ENCODE peak calls at places on chromosomes 13 and 19, in five cellular contexts. N is spleen, U is GM23338, R is H1, L is transverse colon. I is an unnamed sample.

GRCh38 chr19:33304760-33305647 is 2.7 kb upstream of the CEBPA start:
- DNase-seq in N (no peak), U (no peak), R (no peak), L (peak), I (peak)

GRCh38 chr19:18223860-18224524 is 2.2 kb downstream of the PDE4C start:
- DNase-seq in N (peak), U (peak), R (no peak), L (peak), I (peak)

GRCh38 chr13:65825039-65825438 is 1405.1 kb downstream of the PCDH9 start:
- DNase-seq in N (no peak), U (no peak), R (no peak), L (no peak), I (no peak)

GRCh38 chr13:109274188-109274821 is 512.1 kb downstream of the IRS2 start:
- DNase-seq in N (no peak), U (peak), R (peak), L (no peak), I (no peak)

GRCh38 chr13:77429320-77430142 is 102.6 kb upstream of the MYCBP2 start:
- DNase-seq in N (no peak), U (no peak), R (no peak), L (no peak), I (no peak)

GRCh38 chr13:80704369-80704768 is 363.4 kb upstream of the SPRY2 start:
- DNase-seq in N (peak), U (no peak), R (no peak), L (no peak), I (no peak)

GRCh38 chr13:77143325-77143907 is 116.5 kb upstream of the FBXL3 start:
- DNase-seq in N (no peak), U (no peak), R (no peak), L (no peak), I (no peak)

GRCh38 chr13:103187621-103188020 is 121.4 kb upstream of the SLC10A2 start:
- DNase-seq in N (no peak), U (no peak), R (no peak), L (no peak), I (no peak)

GRCh38 chr19:3573858-3574637 is 1.3 kb downstream of the HMG20B start:
- DNase-seq in N (peak), U (peak), R (peak), L (peak), I (peak)

GRCh38 chr19:40322271-40322610 is 26.0 kb downstream of the C19orf47 start:
- DNase-seq in N (no peak), U (no peak), R (no peak), L (no peak), I (no peak)

GRCh38 chr13:71964491-71965108 is 97.6 kb upstream of the DACH1 start:
- DNase-seq in N (no peak), U (no peak), R (no peak), L (no peak), I (no peak)

GRCh38 chr13:113275387-113275786 is 21.7 kb upstream of the LAMP1 start:
- DNase-seq in N (no peak), U (peak), R (no peak), L (peak), I (no peak)

GRCh38 chr19:42153606-42154405 is 21.6 kb upstream of the POU2F2 start:
- DNase-seq in N (no peak), U (no peak), R (no peak), L (no peak), I (no peak)

DNA sequence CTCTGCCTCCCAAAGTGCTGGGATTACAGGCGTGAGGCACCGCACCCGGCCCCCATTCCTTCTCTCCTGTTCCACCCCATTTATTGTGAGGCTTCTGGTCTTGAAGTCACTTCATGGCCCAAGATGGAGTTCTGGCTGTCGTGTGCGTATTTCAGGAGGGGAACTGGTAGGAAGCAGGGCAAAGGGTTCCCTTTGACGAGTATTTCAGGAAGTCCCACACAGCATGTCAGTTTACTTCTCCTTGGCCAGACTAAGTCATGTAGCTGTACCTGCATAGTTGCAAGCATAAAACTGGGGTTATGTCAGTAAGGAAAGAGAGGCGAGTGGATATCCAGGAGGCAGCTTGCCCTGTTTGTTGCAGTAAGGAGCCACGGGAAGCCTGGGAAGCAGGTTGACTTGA is 10.1 kb downstream of the WDR62 start:
- DNase-seq in N (no peak), U (no peak), R (no peak), L (no peak), I (no peak)
- TF ChIP-seq POLR2AphosphoS5 in N (no peak), U (no peak), R (no peak), L (no peak), I (no peak)

GRCh38 chr13:114325729-114326128 is 11.4 kb downstream of the CHAMP1 start:
- DNase-seq in N (no peak), U (no peak), R (no peak), L (no peak), I (no peak)
- H3K27ac ChIP-seq in N (no peak), U (peak), R (no peak), L (no peak), I (no peak)

DNA sequence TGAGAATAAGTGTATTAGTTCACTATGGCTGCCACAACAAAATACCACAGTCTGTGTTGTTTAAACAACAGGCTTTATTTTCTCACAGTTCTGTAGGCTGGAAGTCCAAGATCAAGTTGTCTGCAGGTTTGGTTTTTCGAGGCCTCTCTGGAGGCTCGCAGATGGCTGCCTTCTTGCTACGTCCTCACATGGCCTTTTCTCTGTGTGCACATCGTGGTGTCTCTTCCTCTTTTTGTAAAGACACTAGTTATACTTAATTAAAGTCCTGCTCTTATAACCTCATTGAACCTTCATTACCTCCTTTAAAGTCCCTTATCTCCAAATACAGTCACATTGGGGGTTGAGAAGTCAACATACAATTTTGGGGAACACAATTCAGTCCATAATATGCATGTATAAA is 10.6 kb downstream of the CSNK1A1L start:
- DNase-seq in N (no peak), U (no peak), R (no peak), L (no peak), I (no peak)
- TF ChIP-seq POLR2AphosphoS5 in N (no peak), U (no peak), R (no peak), L (no peak), I (no peak)

DNA sequence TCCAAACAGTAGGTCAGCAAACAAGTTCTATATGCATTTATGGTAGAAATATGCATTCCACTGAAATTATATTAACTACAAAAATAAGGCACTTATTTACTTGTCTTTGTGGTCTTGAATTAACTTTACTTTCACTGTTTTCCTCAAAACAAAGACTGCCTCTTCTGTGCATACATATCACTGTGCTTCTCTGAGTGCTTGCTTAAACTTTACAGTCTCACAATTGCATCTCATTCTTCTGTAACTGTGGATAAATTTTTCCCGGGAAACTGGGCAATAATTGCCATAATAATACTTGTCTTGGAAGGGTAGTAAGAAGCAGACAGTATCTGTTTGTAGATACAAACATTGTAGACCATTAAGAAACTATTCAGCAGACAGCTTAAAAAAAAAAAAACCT is 38.4 kb downstream of the EFNB2 start:
- DNase-seq in N (no peak), U (no peak), R (no peak), L (no peak), I (no peak)
- H3K27ac ChIP-seq in N (no peak), U (peak), R (no peak), L (peak), I (peak)

GRCh38 chr19:1812426-1813196 is 535 bp upstream of the ATP8B3 start:
- DNase-seq in N (peak), U (peak), R (peak), L (peak), I (peak)
- TF ChIP-seq POLR2AphosphoS5 in N (peak), U (peak), R (no peak), L (peak), I (peak)

GRCh38 chr13:43572601-43573360 is 214.0 kb downstream of the ENOX1 start:
- DNase-seq in N (no peak), U (no peak), R (no peak), L (no peak), I (no peak)
- H3K27ac ChIP-seq in N (no peak), U (no peak), R (no peak), L (no peak), I (no peak)

GRCh38 chr19:45960595-45961235 is 12.9 kb downstream of the NOVA2 start:
- DNase-seq in N (no peak), U (peak), R (no peak), L (no peak), I (no peak)
- TF ChIP-seq POLR2AphosphoS5 in N (no peak), U (no peak), R (no peak), L (no peak), I (no peak)

GRCh38 chr13:20704459-20705069 is 1.1 kb downstream of the IL17D start:
- DNase-seq in N (no peak), U (no peak), R (no peak), L (no peak), I (no peak)
- H3K27ac ChIP-seq in N (no peak), U (no peak), R (no peak), L (peak), I (peak)

GRCh38 chr19:5456836-5457200 is 1.6 kb downstream of the ZNRF4 start:
- DNase-seq in N (no peak), U (no peak), R (no peak), L (no peak), I (no peak)

GRCh38 chr19:5455367-5456129 is at the start of gene ZNRF4:
- DNase-seq in N (no peak), U (no peak), R (no peak), L (no peak), I (no peak)

GRCh38 chr19:5456130-5456835 is 1.1 kb downstream of the ZNRF4 start:
- DNase-seq in N (no peak), U (no peak), R (no peak), L (no peak), I (no peak)

GRCh38 chr19:5452594-5453565 is 2.3 kb upstream of the ZNRF4 start:
- DNase-seq in N (no peak), U (peak), R (no peak), L (no peak), I (no peak)

GRCh38 chr19:5454743-5455142 is 474 bp upstream of the ZNRF4 start:
- DNase-seq in N (no peak), U (no peak), R (no peak), L (no peak), I (no peak)
- TF ChIP-seq POLR2AphosphoS5 in N (no peak), U (no peak), R (no peak), L (no peak), I (no peak)

GRCh38 chr19:19525611-19526380 is 2.9 kb upstream of the YJEFN3 start:
- DNase-seq in N (no peak), U (peak), R (no peak), L (no peak), I (no peak)
- H3K27ac ChIP-seq in N (no peak), U (no peak), R (no peak), L (no peak), I (no peak)

I was measured in sigmoid colon.